ENCODE peak calls at places on chromosomes 1 and 21, in four cellular contexts. M is K562, H is GM12878, D is HepG2. Q is an unnamed sample.

GRCh38 chr1:204398197-204399125 is 13.2 kb downstream of the PPP1R15B start:
- DNase-seq in M (peak; percentile 94), H (no peak), D (peak; percentile 94), Q (peak; percentile 90)

GRCh38 chr1:162873671-162874666 is 13.0 kb upstream of the CCDC190 start:
- DNase-seq in M (no peak), H (no peak), D (peak; percentile 75), Q (no peak)

GRCh38 chr1:151196292-151196800 is 2.0 kb upstream of the PIP5K1A start:
- DNase-seq in M (peak; percentile 29), H (peak; percentile 53), D (peak; percentile 91), Q (peak; percentile 65)

GRCh38 chr1:64471724-64472276 is 1.9 kb downstream of the CACHD1 start:
- DNase-seq in M (no peak), H (no peak), D (no peak), Q (peak; percentile 59)

GRCh38 chr1:176643536-176643935 is 180.6 kb downstream of the PAPPA2 start:
- DNase-seq in M (no peak), H (no peak), D (no peak), Q (no peak)

GRCh38 chr1:11746092-11746491 is 10.2 kb downstream of the AGTRAP start:
- DNase-seq in M (no peak), H (no peak), D (no peak), Q (no peak)

GRCh38 chr1:183830389-183830788 is 25.5 kb downstream of the RGL1 start:
- DNase-seq in M (no peak), H (no peak), D (no peak), Q (no peak)

GRCh38 chr1:48851638-48852037 is 74.9 kb upstream of the BEND5 start:
- DNase-seq in M (no peak), H (no peak), D (no peak), Q (no peak)

GRCh38 chr21:45224189-45224938 is 63.3 kb downstream of the POFUT2 start:
- DNase-seq in M (no peak), H (no peak), D (no peak), Q (no peak)

GRCh38 chr1:23169727-23170335 is 1.2 kb upstream of the LUZP1 start:
- DNase-seq in M (no peak), H (no peak), D (peak; percentile 32), Q (peak; percentile 37)

GRCh38 chr1:60970081-60970509 is 112.3 kb upstream of the NFIA start:
- DNase-seq in M (no peak), H (no peak), D (peak; percentile 24), Q (peak; percentile 62)

GRCh38 chr1:219086956-219087469 is 86.7 kb upstream of the LYPLAL1 start:
- DNase-seq in M (no peak), H (no peak), D (no peak), Q (no peak)

GRCh38 chr1:86965012-86965826 is 50.8 kb downstream of the HS2ST1 start:
- DNase-seq in M (no peak), H (no peak), D (peak; percentile 46), Q (peak; percentile 47)

GRCh38 chr21:39669976-39670671 is 57.4 kb downstream of the B3GALT5 start:
- DNase-seq in M (no peak), H (no peak), D (no peak), Q (no peak)

GRCh38 chr1:9455487-9456237 is 83.6 kb upstream of the SLC25A33 start:
- DNase-seq in M (peak; percentile 65), H (no peak), D (peak; percentile 61), Q (peak; percentile 77)

GRCh38 chr1:8381618-8382017 is 63.7 kb downstream of the SLC45A1 start:
- DNase-seq in M (no peak), H (no peak), D (no peak), Q (no peak)

GRCh38 chr1:109721046-109721445 is 9.0 kb downstream of the GSTM5 start:
- DNase-seq in M (no peak), H (no peak), D (no peak), Q (no peak)

GRCh38 chr1:238789916-238790667 is 596.3 kb upstream of the CHRM3 start:
- DNase-seq in M (no peak), H (no peak), D (no peak), Q (no peak)

GRCh38 chr1:24126023-24126671 is 14.2 kb upstream of the MYOM3 start:
- DNase-seq in M (no peak), H (no peak), D (no peak), Q (no peak)

GRCh38 chr1:32454726-32455125 is 10.1 kb upstream of the ZBTB8B start:
- DNase-seq in M (no peak), H (no peak), D (peak; percentile 35), Q (no peak)
- TF ChIP-seq FOXM1 in M (no peak), H (no peak), D (no peak), Q (no peak)

GRCh38 chr1:165364432-165365133 is 8.1 kb upstream of the LMX1A start:
- DNase-seq in M (no peak), H (no peak), D (no peak), Q (no peak)
- TF ChIP-seq FOXK2 in M (no peak), H (no peak), D (no peak), Q (no peak)

DNA sequence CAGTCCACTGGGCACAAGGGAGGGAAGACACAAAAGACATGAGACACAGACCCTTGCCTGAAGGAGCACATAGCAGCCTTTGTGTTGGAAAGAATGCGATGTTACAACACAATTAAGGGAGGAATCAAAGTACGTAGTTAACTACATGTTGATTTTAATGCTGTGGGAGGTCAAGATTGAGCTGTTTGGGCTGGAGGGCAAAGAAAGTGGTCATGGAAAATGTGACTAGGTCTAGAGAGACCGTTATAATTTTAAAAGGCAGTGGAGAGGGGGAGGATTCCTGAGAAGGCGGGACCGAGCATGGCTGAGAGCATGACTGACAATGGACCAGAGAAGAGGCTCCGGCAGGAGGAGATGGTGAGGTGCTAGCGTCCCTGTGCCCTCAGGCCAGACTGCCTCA is 111.8 kb upstream of the ATP1A1 start:
- DNase-seq in M (no peak), H (no peak), D (peak; percentile 84), Q (no peak)
- TF ChIP-seq FOXM1 in M (no peak), H (no peak), D (no peak), Q (no peak)

DNA sequence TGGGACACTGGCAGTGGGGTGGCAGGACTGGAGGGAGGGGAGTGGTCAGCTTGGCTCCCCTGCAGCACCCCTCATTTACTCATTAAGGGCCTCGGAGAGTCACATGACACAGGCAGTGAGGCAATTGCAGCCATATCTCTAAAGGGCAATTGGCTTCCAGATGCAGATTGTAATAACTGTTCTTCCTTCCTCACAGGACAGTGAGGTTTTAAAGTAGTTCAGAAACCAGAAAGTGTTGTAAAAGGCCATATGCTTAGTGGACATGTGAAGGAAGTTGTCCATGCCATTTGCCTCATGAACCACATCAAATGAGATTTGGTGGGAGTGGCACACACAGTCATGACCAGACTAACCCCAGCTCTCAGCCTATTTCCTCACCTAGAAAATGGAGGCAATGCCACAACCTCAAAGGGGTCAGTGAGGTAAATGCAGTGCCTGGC is 11.1 kb downstream of the MTX1 start:
- DNase-seq in M (peak; percentile 36), H (no peak), D (no peak), Q (peak; percentile 39)
- TF ChIP-seq FOXK2 in M (peak; percentile 13), H (no peak), D (no peak), Q (no peak)

Q was measured in HEK293T.